ENCODE peak calls at places on chromosomes 12 and 14, in ten cellular contexts. L, P, N, B, O, S, D, I, M and Y are unnamed samples.

GRCh38 chr14:24246765-24247212 is 4.4 kb upstream of the TINF2 start:
- DNase-seq in L (no peak), P (no peak), N (no peak), B (peak), O (no peak), S (peak), D (no peak), I (no peak), M (peak), Y (no peak)

GRCh38 chr12:11650697-11651281 is 1.3 kb downstream of the ETV6 start:
- DNase-seq in L (peak), P (no peak), N (peak), B (peak), O (no peak), S (peak), D (no peak), I (no peak), M (peak), Y (no peak)

GRCh38 chr12:130357729-130358330 is 20.1 kb downstream of the PIWIL1 start:
- DNase-seq in L (no peak), P (no peak), N (no peak), B (no peak), O (no peak), S (no peak), D (no peak), I (no peak), M (no peak), Y (no peak)

GRCh38 chr12:90953956-90954421 is 987 bp downstream of the CCER1 start:
- DNase-seq in L (no peak), P (no peak), N (no peak), B (no peak), O (peak), S (no peak), D (no peak), I (peak), M (no peak), Y (no peak)

GRCh38 chr14:105092912-105093425 is 27.7 kb upstream of the GPR132 start:
- DNase-seq in L (no peak), P (peak), N (no peak), B (peak), O (peak), S (peak), D (peak), I (peak), M (peak), Y (peak)

GRCh38 chr12:120170631-120171030 is 23.9 kb downstream of the GCN1 start:
- DNase-seq in L (no peak), P (no peak), N (no peak), B (no peak), O (no peak), S (no peak), D (no peak), I (no peak), M (no peak), Y (no peak)

GRCh38 chr12:83826112-83826511 is 1086.5 kb downstream of the SLC6A15 start:
- DNase-seq in L (peak), P (no peak), N (peak), B (no peak), O (peak), S (peak), D (no peak), I (peak), M (peak), Y (no peak)

GRCh38 chr14:95098984-95099599 is 58.2 kb downstream of the DICER1 start:
- DNase-seq in L (peak), P (peak), N (peak), B (peak), O (peak), S (peak), D (no peak), I (peak), M (peak), Y (peak)

GRCh38 chr12:29792853-29793252 is 9.1 kb upstream of the TMTC1 start:
- DNase-seq in L (no peak), P (no peak), N (no peak), B (no peak), O (no peak), S (no peak), D (no peak), I (no peak), M (no peak), Y (no peak)

GRCh38 chr14:89814126-89814525 is 140.4 kb downstream of the EFCAB11 start:
- DNase-seq in L (no peak), P (no peak), N (no peak), B (no peak), O (no peak), S (no peak), D (no peak), I (no peak), M (no peak), Y (no peak)

GRCh38 chr14:69876848-69877306 is 2.3 kb upstream of the SMOC1 start:
- DNase-seq in L (no peak), P (no peak), N (no peak), B (no peak), O (no peak), S (no peak), D (no peak), I (peak), M (no peak), Y (no peak)

GRCh38 chr14:93375673-93376156 is 28.7 kb downstream of the COX8C start:
- DNase-seq in L (no peak), P (no peak), N (no peak), B (peak), O (no peak), S (no peak), D (no peak), I (no peak), M (no peak), Y (no peak)

GRCh38 chr14:20760950-20761349 is 7.3 kb upstream of the EDDM3B start:
- DNase-seq in L (no peak), P (no peak), N (no peak), B (no peak), O (no peak), S (no peak), D (no peak), I (no peak), M (no peak), Y (no peak)

GRCh38 chr12:63150255-63151060 is 543 bp downstream of the AVPR1A start:
- DNase-seq in L (no peak), P (no peak), N (no peak), B (no peak), O (peak), S (no peak), D (no peak), I (peak), M (peak), Y (peak)

GRCh38 chr14:24662753-24663152 is 28.8 kb upstream of the GZMB start:
- DNase-seq in L (no peak), P (no peak), N (no peak), B (peak), O (no peak), S (no peak), D (no peak), I (no peak), M (no peak), Y (no peak)

GRCh38 chr12:68750506-68750905 is 4.5 kb downstream of the SLC35E3 start:
- DNase-seq in L (no peak), P (no peak), N (no peak), B (no peak), O (no peak), S (no peak), D (no peak), I (no peak), M (no peak), Y (no peak)

GRCh38 chr14:91737619-91738018 is 5.7 kb upstream of the CATSPERB start:
- DNase-seq in L (peak), P (no peak), N (no peak), B (no peak), O (no peak), S (no peak), D (no peak), I (no peak), M (no peak), Y (no peak)

GRCh38 chr12:128250091-128250490 is 16.9 kb upstream of the TMEM132C start:
- DNase-seq in L (no peak), P (no peak), N (no peak), B (no peak), O (no peak), S (no peak), D (no peak), I (no peak), M (no peak), Y (no peak)

GRCh38 chr12:92472198-92472597 is 230.6 kb upstream of the PLEKHG7 start:
- DNase-seq in L (no peak), P (no peak), N (no peak), B (no peak), O (no peak), S (no peak), D (no peak), I (no peak), M (peak), Y (no peak)

GRCh38 chr14:32364941-32365340 is 35.8 kb downstream of the AKAP6 start:
- DNase-seq in L (no peak), P (no peak), N (no peak), B (no peak), O (no peak), S (no peak), D (no peak), I (no peak), M (peak), Y (no peak)

GRCh38 chr12:121883315-121883660 is 5.3 kb upstream of the PSMD9 start:
- DNase-seq in L (no peak), P (no peak), N (no peak), B (no peak), O (no peak), S (no peak), D (no peak), I (no peak), M (peak), Y (no peak)

GRCh38 chr12:89389755-89390661 is 37.7 kb upstream of the DUSP6 start:
- DNase-seq in L (no peak), P (no peak), N (no peak), B (peak), O (no peak), S (no peak), D (no peak), I (no peak), M (peak), Y (no peak)

GRCh38 chr12:67833602-67834001 is 155.6 kb upstream of the IFNG-AS1 start:
- DNase-seq in L (no peak), P (no peak), N (no peak), B (no peak), O (no peak), S (no peak), D (no peak), I (no peak), M (no peak), Y (no peak)

GRCh38 chr12:26212356-26212755 is 17.0 kb downstream of the SSPN start:
- DNase-seq in L (no peak), P (no peak), N (no peak), B (no peak), O (no peak), S (no peak), D (no peak), I (no peak), M (no peak), Y (peak)

GRCh38 chr12:115661103-115661502 is 616.4 kb downstream of the MED13L start:
- DNase-seq in L (peak), P (no peak), N (no peak), B (no peak), O (no peak), S (no peak), D (no peak), I (no peak), M (peak), Y (no peak)

GRCh38 chr12:11863988-11864387 is 206.8 kb upstream of the BCL2L14 start:
- DNase-seq in L (no peak), P (no peak), N (no peak), B (no peak), O (no peak), S (no peak), D (no peak), I (no peak), M (peak), Y (no peak)

GRCh38 chr12:110689002-110689600 is at the start of gene HVCN1:
- DNase-seq in L (no peak), P (peak), N (no peak), B (peak), O (peak), S (peak), D (peak), I (peak), M (peak), Y (peak)

GRCh38 chr14:70168401-70168800 is 20.4 kb downstream of the SLC8A3 start:
- DNase-seq in L (no peak), P (no peak), N (no peak), B (no peak), O (no peak), S (no peak), D (no peak), I (no peak), M (no peak), Y (no peak)

GRCh38 chr14:68952544-68953535 is 26.3 kb downstream of the ACTN1 start:
- DNase-seq in L (peak), P (no peak), N (no peak), B (no peak), O (no peak), S (no peak), D (no peak), I (no peak), M (peak), Y (no peak)

GRCh38 chr14:41548666-41549065 is 58.0 kb upstream of the LRFN5 start:
- DNase-seq in L (peak), P (no peak), N (no peak), B (no peak), O (no peak), S (no peak), D (no peak), I (no peak), M (peak), Y (no peak)